ENCODE peak calls at places on chromosomes 11 and 22, in seven cellular contexts. N is IMR-90, W is neuronal stem cell, T is H9, O is H1, E is mesenchymal stem cell, U is trophoblast cell. V is an unnamed sample. For H3K27me3, the result is how much of the 10 kb centered on the place peaks cover.

GRCh38 chr11:28836285-28837081 is 728.3 kb downstream of the METTL15 start:
- DNase-seq in W (peak), E (peak), O (no peak), T (no peak), U (no peak), N (peak), V (peak)

GRCh38 chr11:83063073-83063754 is 8.5 kb downstream of the RAB30 start:
- DNase-seq in E (peak), O (no peak), T (no peak), U (peak), W (no peak), N (peak), V (peak)

GRCh38 chr11:122209619-122210377 is 93.8 kb upstream of the BLID start:
- DNase-seq in O (no peak), N (peak), E (peak), T (no peak), U (no peak), W (no peak), V (no peak)

GRCh38 chr11:48109046-48109666 is 107.5 kb upstream of the OR4B1 start:
- DNase-seq in O (no peak), U (peak), E (peak), T (no peak), W (no peak), N (peak), V (peak)

GRCh38 chr22:22942511-22943329 is 55.1 kb downstream of the IGLL5 start:
- DNase-seq in W (peak), T (peak), U (peak), E (peak), N (peak), O (no peak), V (peak)

GRCh38 chr22:21032037-21032842 is at the start of gene SLC7A4:
- DNase-seq in W (no peak), U (peak), O (no peak), T (no peak), E (no peak), N (no peak), V (no peak)

GRCh38 chr11:46235777-46236688 is 41.4 kb upstream of the CREB3L1 start:
- DNase-seq in O (no peak), T (no peak), N (no peak), W (no peak), E (peak), U (peak), V (no peak)

GRCh38 chr11:119664063-119664572 is 64.9 kb downstream of the NECTIN1 start:
- DNase-seq in U (no peak), W (no peak), T (no peak), E (no peak), N (peak), O (no peak), V (no peak)

GRCh38 chr11:123298488-123299447 is 103.7 kb upstream of the CLMP start:
- DNase-seq in T (peak), N (no peak), O (no peak), W (no peak), E (no peak), U (no peak), V (peak)

GRCh38 chr22:29617922-29618629 is 14.6 kb downstream of the NF2 start:
- DNase-seq in T (no peak), U (peak), O (no peak), E (peak), W (no peak), N (peak), V (no peak)

GRCh38 chr11:132253469-132254264 is 883.3 kb downstream of the NTM start:
- DNase-seq in T (no peak), U (no peak), E (no peak), W (no peak), O (no peak), N (no peak), V (no peak)

GRCh38 chr11:2523821-2524391 is 79.1 kb downstream of the KCNQ1 start:
- DNase-seq in O (no peak), U (no peak), N (no peak), E (no peak), T (peak), W (no peak), V (no peak)

GRCh38 chr11:44016129-44016528 is 31.7 kb upstream of the ACCSL start:
- DNase-seq in E (peak), T (peak), U (no peak), N (peak), O (no peak), W (no peak), V (no peak)

GRCh38 chr11:101881586-101881985 is 33.2 kb upstream of the CEP126 start:
- DNase-seq in T (no peak), W (no peak), O (no peak), N (peak), U (no peak), E (no peak), V (no peak)

GRCh38 chr11:62850911-62851806 is 11.8 kb upstream of the WDR74 start:
- DNase-seq in N (no peak), O (no peak), E (no peak), W (no peak), U (peak), T (peak), V (peak)

GRCh38 chr22:29043906-29044575 is 17.6 kb downstream of the C22orf31 start:
- DNase-seq in O (no peak), T (no peak), U (no peak), W (no peak), E (peak), N (peak), V (no peak)

GRCh38 chr22:46145361-46145851 is 4.9 kb upstream of the PPARA start:
- DNase-seq in O (no peak), T (no peak), W (no peak), E (no peak), N (no peak), U (no peak), V (no peak)
- H3K27me3 ChIP-seq in O (under half), T (under half), W (half or more), E (under half), N (half or more), U (under half), V (under half)

GRCh38 chr11:110295086-110295485 is 1.3 kb downstream of the RDX start:
- DNase-seq in O (no peak), T (no peak), N (no peak), E (no peak), W (no peak), U (no peak), V (no peak)

GRCh38 chr11:110297082-110297725 is 790 bp upstream of the RDX start:
- DNase-seq in U (peak), T (no peak), W (no peak), O (no peak), E (peak), N (peak), V (peak)

GRCh38 chr11:110296226-110297081 is at the start of gene RDX:
- DNase-seq in W (peak), E (peak), O (peak), T (peak), U (peak), N (peak), V (peak)

GRCh38 chr11:110295487-110296225 is 758 bp downstream of the RDX start:
- DNase-seq in T (peak), W (peak), O (no peak), N (peak), E (peak), U (peak), V (peak)

DNA sequence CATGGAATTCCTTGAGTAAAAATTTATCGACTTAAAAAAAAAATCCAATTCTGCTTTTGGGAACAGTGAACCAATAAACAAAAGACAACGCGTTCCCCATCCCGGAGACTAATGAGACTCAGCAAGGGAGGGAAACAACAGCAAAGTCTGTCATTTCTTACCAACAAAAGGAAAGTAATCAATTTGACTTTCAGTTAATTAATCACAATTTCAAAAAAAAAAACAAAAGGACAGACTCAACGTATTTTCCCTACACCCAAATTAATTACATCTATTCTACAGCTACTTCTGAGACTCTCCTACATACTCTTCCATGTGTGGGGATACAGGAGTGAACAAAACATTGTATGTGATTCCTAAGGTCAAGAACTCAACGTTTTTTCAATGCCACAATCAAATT is 1.9 kb downstream of the RDX start:
- DNase-seq in E (no peak), N (no peak), U (no peak), W (no peak), O (no peak), T (no peak), V (no peak)
- H3K9ac ChIP-seq in E (peak), N (peak), U (no peak), W (no peak), O (no peak), T (no peak), V (peak)

DNA sequence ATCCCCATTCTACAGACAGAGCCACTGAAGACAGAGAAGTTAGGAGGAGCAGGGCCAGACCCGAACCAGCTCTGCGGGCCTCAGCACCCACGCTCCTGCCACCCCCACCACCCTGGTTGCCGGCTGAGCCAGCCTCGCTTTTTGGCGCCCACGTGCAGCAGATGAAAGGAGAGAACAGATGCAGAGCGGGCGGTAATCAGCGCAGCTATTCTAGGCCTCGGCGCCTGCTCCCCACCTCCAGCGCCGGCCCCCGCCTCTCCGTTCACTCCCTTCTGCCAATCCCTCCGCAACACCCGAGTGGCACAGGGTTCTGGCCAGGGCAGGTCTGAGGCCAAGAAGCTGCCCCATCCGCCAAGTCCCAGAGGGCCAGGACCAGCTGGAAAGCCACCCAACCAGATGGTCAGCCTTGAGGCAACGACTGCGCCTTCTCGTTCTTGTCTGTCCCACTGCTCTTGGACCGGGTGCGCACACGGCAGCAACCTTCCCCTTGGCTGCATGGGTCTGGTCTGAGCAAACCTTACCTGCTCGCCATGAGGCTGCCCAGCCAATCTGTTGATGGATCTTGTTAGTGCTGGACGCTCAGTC is 16.8 kb downstream of the DNAL4 start:
- DNase-seq in N (no peak), T (no peak), O (no peak), U (no peak), W (no peak), E (no peak), V (no peak)
- H3K4ac ChIP-seq in N (no peak), T (no peak), O (no peak), U (no peak), W (peak), E (no peak), V (no peak)

DNA sequence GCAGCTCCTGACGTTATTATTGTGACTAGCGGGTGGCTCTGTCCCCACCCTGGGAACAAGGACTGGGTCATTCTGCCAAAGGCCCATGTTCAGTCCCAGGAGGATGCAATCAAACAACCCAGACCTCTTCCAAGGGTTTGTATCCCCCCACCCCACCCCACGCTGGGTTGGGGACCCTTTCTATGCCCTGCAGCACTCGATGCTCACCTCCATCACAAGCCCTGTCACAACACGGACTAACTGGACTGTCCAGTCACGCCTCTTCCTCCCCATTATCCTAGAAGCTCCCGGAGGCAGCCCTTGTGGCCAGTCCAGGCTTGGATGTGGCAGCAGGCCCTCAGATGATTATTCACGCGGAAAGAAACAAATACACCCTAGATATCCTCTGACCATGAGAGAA is 3.7 kb downstream of the SHANK2 start:
- DNase-seq in W (no peak), E (no peak), N (no peak), O (no peak), U (peak), T (peak), V (no peak)
- H3K27me3 ChIP-seq in W (half or more), E (under half), N (under half), O (under half), U (under half), T (under half), V (under half)

DNA sequence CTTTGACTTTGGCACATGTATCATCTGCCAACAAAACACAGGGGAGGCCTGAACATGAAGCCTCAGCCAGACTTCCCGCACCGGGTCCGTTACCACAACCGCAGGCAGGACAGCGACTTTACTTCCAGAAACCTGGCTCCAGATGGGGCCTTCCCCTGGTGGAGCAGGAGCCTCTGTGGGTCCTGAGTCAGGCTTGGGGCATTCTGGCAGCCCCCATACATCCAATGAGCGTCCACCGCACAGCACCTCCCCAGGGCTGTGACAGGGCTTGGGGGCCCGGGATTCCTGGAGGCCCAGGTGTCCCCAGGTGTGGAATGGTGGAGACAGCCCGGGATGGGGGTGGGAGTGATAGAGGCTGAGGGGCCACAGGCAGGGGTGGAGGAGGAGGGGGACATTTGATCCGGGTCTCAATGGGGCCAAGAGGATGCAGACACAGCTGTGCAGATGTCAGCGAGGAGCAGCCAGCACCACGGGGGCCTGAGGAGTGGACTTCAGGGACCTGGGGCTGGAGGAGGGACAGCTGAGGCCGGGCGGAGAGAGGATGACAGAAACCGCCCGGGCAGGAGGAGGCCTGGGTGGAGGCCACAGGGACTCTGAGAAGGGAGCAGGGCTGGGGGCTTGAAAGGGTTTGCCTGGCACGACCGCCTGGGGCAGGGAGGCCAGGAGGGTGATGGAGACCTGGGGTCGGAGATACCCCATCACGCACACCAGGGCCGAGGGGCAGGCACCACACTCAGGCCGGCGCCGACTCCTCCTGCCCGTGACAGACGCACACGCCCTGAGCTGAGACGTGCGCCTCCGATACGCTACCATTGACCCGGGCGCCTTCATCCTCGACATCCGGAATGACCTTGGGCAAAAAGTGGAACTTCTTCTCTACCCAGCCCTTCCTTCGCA is 8.6 kb downstream of the TTLL8 start:
- DNase-seq in T (no peak), U (no peak), O (no peak), W (no peak), N (no peak), E (no peak), V (no peak)
- H3K9ac ChIP-seq in T (no peak), U (no peak), O (no peak), W (peak), N (no peak), E (no peak), V (no peak)

V was measured in mesendoderm.